ENCODE peak calls at places on chromosomes 13 and 19, in six cellular contexts. T is colonic mucosa, C is astrocyte of the spinal cord, B is body of pancreas, N is GM10248, X is cardiac fibroblast. H is an unnamed sample.
A peak's percentile ranks its signal among the peaks of the same experiment; 100 is the strongest.

GRCh38 chr19:14156971-14157717 is 20.8 kb upstream of the ASF1B start:
- DNase-seq in T (no peak), C (no peak), B (no peak), N (no peak), X (no peak), H (no peak)

GRCh38 chr19:32188921-32189320 is 156.5 kb upstream of the ZNF507 start:
- DNase-seq in T (no peak), C (no peak), B (no peak), N (no peak), X (no peak), H (no peak)

GRCh38 chr19:5593963-5594255 is 26.2 kb upstream of the TINCR start:
- DNase-seq in T (no peak), C (no peak), B (no peak), N (no peak), X (no peak), H (no peak)

GRCh38 chr13:76921516-76921915 is 26.8 kb upstream of the ACOD1 start:
- DNase-seq in T (no peak), C (no peak), B (no peak), N (no peak), X (peak; percentile 20), H (peak; percentile 28)

GRCh38 chr19:15421726-15422260 is 3.0 kb upstream of the AKAP8L start:
- DNase-seq in T (no peak), C (no peak), B (peak; percentile 44), N (no peak), X (no peak), H (no peak)

GRCh38 chr19:35213678-35214632 is 14.6 kb downstream of the FAM187B start:
- DNase-seq in T (peak; percentile 86), C (peak; percentile 16), B (peak; percentile 90), N (peak; percentile 27), X (peak; percentile 92), H (peak; percentile 45)

GRCh38 chr19:18422530-18423191 is 3.5 kb downstream of the SSBP4 start:
- DNase-seq in T (no peak), C (no peak), B (no peak), N (no peak), X (no peak), H (no peak)

GRCh38 chr13:51380269-51380668 is 40.8 kb downstream of the SERPINE3 start:
- DNase-seq in T (no peak), C (peak; percentile 47), B (peak; percentile 31), N (no peak), X (peak; percentile 59), H (peak; percentile 14)

GRCh38 chr19:2549701-2550191 is 73.8 kb downstream of the GADD45B start:
- DNase-seq in T (peak; percentile 64), C (peak; percentile 94), B (peak; percentile 85), N (no peak), X (peak; percentile 97), H (peak; percentile 99)

GRCh38 chr19:47305309-47305751 is 4.3 kb upstream of the C5AR1 start:
- DNase-seq in T (peak; percentile 75), C (peak; percentile 86), B (peak; percentile 86), N (peak; percentile 57), X (peak; percentile 96), H (peak; percentile 95)

GRCh38 chr13:98254541-98254940 is 77.5 kb upstream of the RNF113B start:
- DNase-seq in T (no peak), C (peak; percentile 75), B (no peak), N (no peak), X (no peak), H (peak; percentile 91)

GRCh38 chr19:1261512-1261862 is 7.6 kb upstream of the CIRBP start:
- DNase-seq in T (no peak), C (no peak), B (no peak), N (no peak), X (no peak), H (no peak)

GRCh38 chr19:5296457-5297271 is 43.9 kb downstream of the PTPRS start:
- DNase-seq in T (no peak), C (no peak), B (no peak), N (no peak), X (no peak), H (no peak)

GRCh38 chr13:49098198-49098597 is 121.9 kb upstream of the MLNR start:
- DNase-seq in T (no peak), C (peak; percentile 92), B (peak; percentile 64), N (no peak), X (peak; percentile 95), H (peak; percentile 79)

GRCh38 chr13:74573654-74574053 is 439.4 kb upstream of the KLF12 start:
- DNase-seq in T (no peak), C (no peak), B (no peak), N (no peak), X (peak; percentile 15), H (no peak)
- TF ChIP-seq CTCF in T (no peak), C (peak; percentile 40), B (no peak), N (no peak), X (peak; percentile 16), H (no peak)

GRCh38 chr19:23439623-23440022 is 44.4 kb upstream of the ZNF91 start:
- DNase-seq in T (no peak), C (no peak), B (no peak), N (no peak), X (no peak), H (no peak)

GRCh38 chr19:23436318-23436717 is 41.0 kb upstream of the ZNF91 start:
- DNase-seq in T (peak; percentile 27), C (no peak), B (no peak), N (no peak), X (no peak), H (no peak)

GRCh38 chr19:23437901-23438300 is 42.6 kb upstream of the ZNF91 start:
- DNase-seq in T (no peak), C (no peak), B (no peak), N (no peak), X (no peak), H (no peak)

GRCh38 chr19:23440207-23440606 is 44.9 kb upstream of the ZNF91 start:
- DNase-seq in T (no peak), C (no peak), B (no peak), N (no peak), X (no peak), H (no peak)

DNA sequence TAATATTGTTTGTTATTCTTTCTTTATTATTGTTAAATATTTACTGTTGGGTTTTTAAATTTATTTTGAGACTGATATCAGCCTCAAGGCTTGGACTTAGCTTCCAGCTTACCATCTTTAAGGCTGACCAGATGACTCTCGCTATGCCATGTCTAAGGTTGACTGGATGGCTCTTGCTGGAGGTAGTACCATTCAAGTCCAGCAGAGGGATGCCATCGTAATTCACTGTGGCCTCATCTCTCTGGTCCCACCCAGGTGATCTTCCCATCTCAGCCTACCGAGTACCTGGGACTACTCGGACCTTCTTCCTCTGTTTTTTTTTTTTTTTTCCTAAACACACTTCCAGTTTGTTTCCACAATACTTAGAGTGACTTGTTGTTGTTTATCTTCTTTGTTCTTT is 41.7 kb upstream of the ZNF91 start:
- DNase-seq in T (no peak), C (no peak), B (no peak), N (no peak), X (no peak), H (no peak)
- TF ChIP-seq CTCF in T (no peak), C (peak; percentile 17), B (no peak), N (no peak), X (peak; percentile 37), H (peak; percentile 28)

GRCh38 chr13:30581582-30581981 is 36.1 kb upstream of the USPL1 start:
- DNase-seq in T (peak; percentile 24), C (no peak), B (peak; percentile 13), N (peak; percentile 35), X (peak; percentile 41), H (no peak)
- TF ChIP-seq CTCF in T (no peak), C (peak; percentile 42), B (no peak), N (peak; percentile 39), X (peak; percentile 17), H (peak; percentile 42)

DNA sequence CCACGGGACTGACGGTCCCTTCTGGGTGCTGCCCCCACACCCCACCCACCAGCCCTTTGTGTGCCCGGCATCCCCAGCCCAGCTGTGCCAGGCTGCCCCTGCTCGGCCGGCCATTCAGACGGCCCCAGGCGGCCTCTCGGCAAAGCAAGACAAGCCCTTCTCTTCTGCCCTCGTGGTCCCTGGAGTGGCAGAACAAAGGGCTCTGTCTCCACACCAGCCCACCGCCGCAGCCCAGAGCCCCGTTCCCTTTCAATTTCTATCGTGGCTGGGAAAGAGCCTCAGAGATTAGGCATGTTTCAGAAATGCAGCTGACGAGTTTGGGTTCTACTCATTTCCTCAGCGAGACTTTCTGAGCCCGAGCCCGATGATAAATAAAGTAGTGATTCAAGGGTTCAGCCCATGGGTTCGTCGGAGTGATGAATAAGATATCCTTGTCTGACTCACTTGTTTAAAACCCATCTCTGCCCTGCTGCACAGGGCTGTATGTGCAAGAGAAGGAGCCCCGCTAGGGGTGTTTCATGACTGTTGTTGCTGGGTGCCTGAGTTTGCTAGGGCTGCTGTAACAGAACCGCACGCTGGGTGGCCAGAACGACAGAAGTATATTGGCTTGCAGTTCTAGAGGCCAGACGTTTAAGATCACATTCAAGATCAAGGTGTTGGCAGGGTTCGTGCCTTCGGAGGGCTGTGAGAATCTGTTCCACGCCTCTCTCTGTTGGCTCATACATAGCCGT is 4.3 kb downstream of the MYO9B start:
- DNase-seq in T (peak; percentile 43), C (peak; percentile 99), B (peak; percentile 65), N (peak; percentile 70), X (peak; percentile 99), H (peak; percentile 98)
- TF ChIP-seq CTCF in T (peak; percentile 18), C (peak; percentile 76), B (no peak), N (peak; percentile 27), X (peak; percentile 80), H (peak; percentile 82)

DNA sequence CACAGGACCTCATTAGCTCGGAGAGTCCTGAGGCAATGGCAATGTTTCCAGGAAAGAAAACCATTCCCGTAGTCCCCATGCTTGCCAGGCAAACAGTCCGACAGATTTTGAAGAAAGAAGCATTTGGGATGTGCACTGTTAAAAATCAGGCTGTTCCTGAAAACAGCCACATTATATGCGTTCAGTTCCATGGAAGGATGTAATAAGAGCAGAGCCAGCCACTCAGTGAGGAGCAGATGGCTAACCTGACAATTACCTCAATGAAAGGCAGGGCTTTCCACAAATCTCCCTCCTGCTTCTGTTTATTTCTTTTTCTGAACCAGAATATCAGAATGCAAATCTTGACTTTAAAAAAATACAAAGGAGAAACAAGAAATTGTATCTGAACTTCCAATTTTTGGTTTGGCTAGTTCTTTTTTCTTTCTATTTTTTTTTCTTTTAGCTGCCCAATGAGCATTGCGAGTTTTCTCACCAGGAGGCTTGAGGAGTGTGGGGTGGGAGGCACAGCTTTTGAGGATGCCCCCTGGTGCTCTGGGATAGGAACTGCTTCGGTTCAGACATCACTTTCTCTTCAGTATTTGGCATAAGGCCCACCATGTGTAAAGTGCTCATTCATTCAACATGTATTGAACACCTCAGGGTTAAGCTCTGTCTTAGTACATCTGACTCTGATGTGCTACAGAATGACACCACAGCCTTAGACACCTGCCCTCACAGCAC is 124.2 kb downstream of the TBC1D4 start:
- DNase-seq in T (no peak), C (peak; percentile 72), B (peak; percentile 18), N (peak; percentile 67), X (peak; percentile 76), H (peak; percentile 50)
- TF ChIP-seq CTCF in T (peak; percentile 31), C (peak; percentile 72), B (peak; percentile 42), N (peak; percentile 45), X (peak; percentile 69), H (peak; percentile 57)

DNA sequence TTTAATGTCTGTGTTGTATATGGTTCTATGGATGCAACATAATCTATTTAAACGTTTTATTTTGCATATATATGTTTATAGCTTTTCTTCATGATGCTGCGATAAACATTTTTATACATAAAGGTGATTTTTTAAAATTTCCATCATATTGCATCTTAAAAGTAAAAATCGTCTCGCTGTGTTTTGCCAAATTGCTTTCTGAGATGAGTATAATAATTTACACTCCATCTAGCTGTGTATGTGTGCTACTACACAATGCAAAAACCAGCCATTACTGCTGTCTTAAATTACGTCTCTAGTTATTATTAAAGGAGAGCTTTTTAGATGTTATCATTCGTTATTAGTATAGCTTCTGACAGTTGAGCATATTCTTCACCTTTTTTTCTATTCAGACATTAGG is 37.2 kb downstream of the METTL21C start:
- DNase-seq in T (no peak), C (no peak), B (no peak), N (no peak), X (peak; percentile 9), H (no peak)
- TF ChIP-seq CTCF in T (no peak), C (peak; percentile 41), B (no peak), N (no peak), X (peak; percentile 34), H (peak; percentile 22)